ENCODE peak calls at places on chromosomes 7 and 10, in ten cellular contexts. W is A549, L is H7, T is HFF-Myc, N is DMS79, Q is ELR, E is SW 1271, Y is GM23248, A is AG04449, G is heart left ventricle. M is an unnamed sample.

GRCh38 chr7:73811760-73812168 is 19.0 kb upstream of the CLDN4 start:
- DNase-seq in W (peak; percentile 67), L (peak; percentile 90), T (no peak), N (no peak), Q (peak; percentile 76), E (no peak), Y (peak; percentile 90), A (no peak), G (peak; percentile 44), M (peak; percentile 33)

GRCh38 chr10:20890009-20890408 is 7.1 kb downstream of the NEBL start:
- DNase-seq in W (no peak), L (no peak), T (no peak), N (no peak), Q (no peak), E (no peak), Y (no peak), A (no peak), G (no peak), M (no peak)

GRCh38 chr10:132597654-132598053 is 60.1 kb downstream of the INPP5A start:
- DNase-seq in W (no peak), L (no peak), T (no peak), N (no peak), Q (no peak), E (no peak), Y (no peak), A (no peak), G (no peak), M (no peak)

GRCh38 chr10:57593983-57594573 is 673.6 kb downstream of the IPMK start:
- DNase-seq in W (peak; percentile 2), L (no peak), T (no peak), N (no peak), Q (peak; percentile 8), E (no peak), Y (peak; percentile 2), A (no peak), G (no peak), M (no peak)

GRCh38 chr7:121954803-121955202 is 81.8 kb downstream of the PTPRZ1 start:
- DNase-seq in W (no peak), L (no peak), T (peak; percentile 7), N (no peak), Q (peak; percentile 83), E (no peak), Y (peak; percentile 83), A (no peak), G (no peak), M (no peak)

GRCh38 chr7:103094102-103094501 is 19.2 kb downstream of the ARMC10 start:
- DNase-seq in W (no peak), L (no peak), T (no peak), N (no peak), Q (peak; percentile 17), E (no peak), Y (no peak), A (no peak), G (no peak), M (no peak)

GRCh38 chr10:68330852-68331454 is 911 bp upstream of the HNRNPH3 start:
- DNase-seq in W (no peak), L (no peak), T (no peak), N (no peak), Q (no peak), E (no peak), Y (peak; percentile 71), A (no peak), G (peak; percentile 33), M (peak; percentile 16)

GRCh38 chr10:75773139-75773801 is 341.8 kb downstream of the LRMDA start:
- DNase-seq in W (peak; percentile 41), L (no peak), T (peak; percentile 6), N (no peak), Q (peak; percentile 26), E (no peak), Y (peak; percentile 85), A (no peak), G (no peak), M (no peak)

GRCh38 chr10:17214486-17214885 is 13.0 kb upstream of the TRDMT1 start:
- DNase-seq in W (no peak), L (no peak), T (no peak), N (no peak), Q (peak; percentile 40), E (no peak), Y (peak; percentile 66), A (no peak), G (no peak), M (no peak)

M was measured in natural killer cell.